ENCODE peak calls at places on chromosomes 12 and 14, in ten cellular contexts. One of them, this sample, is unnamed.

GRCh38 chr12:1768585-1768984 is 51.8 kb upstream of the LRTM2 start:
- DNase-seq in left lung: no peak
- DNase-seq in foreskin fibroblast: peak; percentile 79
- DNase-seq in right atrium auricular region: no peak
- DNase-seq in transverse colon: no peak
- DNase-seq in tibial nerve: no peak
- DNase-seq in choroid plexus epithelial cell: no peak
- DNase-seq in cardiac muscle cell: no peak
- DNase-seq in Peyer's patch: no peak
- DNase-seq in fibroblast of the aortic adventitia: no peak
- DNase-seq in this sample: no peak

GRCh38 chr14:52918486-52918885 is 32.4 kb downstream of the FERMT2 start:
- DNase-seq in left lung: no peak
- DNase-seq in foreskin fibroblast: peak; percentile 80
- DNase-seq in right atrium auricular region: no peak
- DNase-seq in transverse colon: no peak
- DNase-seq in tibial nerve: no peak
- DNase-seq in choroid plexus epithelial cell: peak; percentile 80
- DNase-seq in cardiac muscle cell: no peak
- DNase-seq in Peyer's patch: no peak
- DNase-seq in fibroblast of the aortic adventitia: peak; percentile 50
- DNase-seq in this sample: no peak

GRCh38 chr12:129614221-129614885 is 289.5 kb downstream of the TMEM132D start:
- DNase-seq in left lung: no peak
- DNase-seq in foreskin fibroblast: no peak
- DNase-seq in right atrium auricular region: no peak
- DNase-seq in transverse colon: no peak
- DNase-seq in tibial nerve: no peak
- DNase-seq in choroid plexus epithelial cell: peak; percentile 78
- DNase-seq in cardiac muscle cell: no peak
- DNase-seq in Peyer's patch: no peak
- DNase-seq in fibroblast of the aortic adventitia: no peak
- DNase-seq in this sample: no peak

GRCh38 chr12:70032076-70032475 is 207.0 kb downstream of the MYRFL start:
- DNase-seq in left lung: no peak
- DNase-seq in foreskin fibroblast: peak; percentile 56
- DNase-seq in right atrium auricular region: no peak
- DNase-seq in transverse colon: no peak
- DNase-seq in tibial nerve: no peak
- DNase-seq in choroid plexus epithelial cell: no peak
- DNase-seq in cardiac muscle cell: no peak
- DNase-seq in Peyer's patch: no peak
- DNase-seq in fibroblast of the aortic adventitia: no peak
- DNase-seq in this sample: no peak

GRCh38 chr12:21577516-21577915 is 27.1 kb downstream of the GYS2 start:
- DNase-seq in left lung: no peak
- DNase-seq in foreskin fibroblast: no peak
- DNase-seq in right atrium auricular region: no peak
- DNase-seq in transverse colon: no peak
- DNase-seq in tibial nerve: no peak
- DNase-seq in choroid plexus epithelial cell: no peak
- DNase-seq in cardiac muscle cell: no peak
- DNase-seq in Peyer's patch: no peak
- DNase-seq in fibroblast of the aortic adventitia: no peak
- DNase-seq in this sample: no peak

GRCh38 chr14:99720941-99721791 is 37.1 kb downstream of the CYP46A1 start:
- DNase-seq in left lung: no peak
- DNase-seq in foreskin fibroblast: no peak
- DNase-seq in right atrium auricular region: peak; percentile 11
- DNase-seq in transverse colon: no peak
- DNase-seq in tibial nerve: no peak
- DNase-seq in choroid plexus epithelial cell: no peak
- DNase-seq in cardiac muscle cell: no peak
- DNase-seq in Peyer's patch: peak; percentile 2
- DNase-seq in fibroblast of the aortic adventitia: no peak
- DNase-seq in this sample: peak; percentile 6

GRCh38 chr12:115468087-115468510 is 784.1 kb upstream of the TBX3 start:
- DNase-seq in left lung: no peak
- DNase-seq in foreskin fibroblast: no peak
- DNase-seq in right atrium auricular region: no peak
- DNase-seq in transverse colon: peak; percentile 67
- DNase-seq in tibial nerve: no peak
- DNase-seq in choroid plexus epithelial cell: peak; percentile 59
- DNase-seq in cardiac muscle cell: no peak
- DNase-seq in Peyer's patch: no peak
- DNase-seq in fibroblast of the aortic adventitia: peak; percentile 30
- DNase-seq in this sample: no peak

GRCh38 chr14:59213368-59214315 is 25.2 kb downstream of the DAAM1 start:
- DNase-seq in left lung: no peak
- DNase-seq in foreskin fibroblast: peak; percentile 53
- DNase-seq in right atrium auricular region: no peak
- DNase-seq in transverse colon: no peak
- DNase-seq in tibial nerve: no peak
- DNase-seq in choroid plexus epithelial cell: peak; percentile 63
- DNase-seq in cardiac muscle cell: no peak
- DNase-seq in Peyer's patch: no peak
- DNase-seq in fibroblast of the aortic adventitia: no peak
- DNase-seq in this sample: no peak

GRCh38 chr12:32230607-32230982 is 123.9 kb downstream of the BICD1 start:
- DNase-seq in left lung: no peak
- DNase-seq in foreskin fibroblast: no peak
- DNase-seq in right atrium auricular region: no peak
- DNase-seq in transverse colon: no peak
- DNase-seq in tibial nerve: no peak
- DNase-seq in choroid plexus epithelial cell: no peak
- DNase-seq in cardiac muscle cell: no peak
- DNase-seq in Peyer's patch: no peak
- DNase-seq in fibroblast of the aortic adventitia: no peak
- DNase-seq in this sample: no peak

GRCh38 chr12:49794021-49794420 is 34.2 kb downstream of the NCKAP5L start:
- DNase-seq in left lung: no peak
- DNase-seq in foreskin fibroblast: no peak
- DNase-seq in right atrium auricular region: no peak
- DNase-seq in transverse colon: no peak
- DNase-seq in tibial nerve: no peak
- DNase-seq in choroid plexus epithelial cell: no peak
- DNase-seq in cardiac muscle cell: no peak
- DNase-seq in Peyer's patch: no peak
- DNase-seq in fibroblast of the aortic adventitia: no peak
- DNase-seq in this sample: no peak

GRCh38 chr14:53010193-53010592 is 59.3 kb upstream of the FERMT2 start:
- DNase-seq in left lung: no peak
- DNase-seq in foreskin fibroblast: no peak
- DNase-seq in right atrium auricular region: no peak
- DNase-seq in transverse colon: no peak
- DNase-seq in tibial nerve: no peak
- DNase-seq in choroid plexus epithelial cell: no peak
- DNase-seq in cardiac muscle cell: no peak
- DNase-seq in Peyer's patch: no peak
- DNase-seq in fibroblast of the aortic adventitia: no peak
- DNase-seq in this sample: no peak

GRCh38 chr12:97977870-97978269 is 515.3 kb downstream of the RMST start:
- DNase-seq in left lung: no peak
- DNase-seq in foreskin fibroblast: no peak
- DNase-seq in right atrium auricular region: no peak
- DNase-seq in transverse colon: no peak
- DNase-seq in tibial nerve: no peak
- DNase-seq in choroid plexus epithelial cell: no peak
- DNase-seq in cardiac muscle cell: no peak
- DNase-seq in Peyer's patch: no peak
- DNase-seq in fibroblast of the aortic adventitia: no peak
- DNase-seq in this sample: no peak

GRCh38 chr12:90124914-90125313 is 416.3 kb upstream of the ATP2B1 start:
- DNase-seq in left lung: no peak
- DNase-seq in foreskin fibroblast: no peak
- DNase-seq in right atrium auricular region: no peak
- DNase-seq in transverse colon: no peak
- DNase-seq in tibial nerve: no peak
- DNase-seq in choroid plexus epithelial cell: no peak
- DNase-seq in cardiac muscle cell: no peak
- DNase-seq in Peyer's patch: no peak
- DNase-seq in fibroblast of the aortic adventitia: no peak
- DNase-seq in this sample: no peak

GRCh38 chr12:86234309-86234708 is 21.9 kb downstream of the MGAT4C start:
- DNase-seq in left lung: no peak
- DNase-seq in foreskin fibroblast: no peak
- DNase-seq in right atrium auricular region: no peak
- DNase-seq in transverse colon: no peak
- DNase-seq in tibial nerve: no peak
- DNase-seq in choroid plexus epithelial cell: no peak
- DNase-seq in cardiac muscle cell: no peak
- DNase-seq in Peyer's patch: no peak
- DNase-seq in fibroblast of the aortic adventitia: no peak
- DNase-seq in this sample: no peak

GRCh38 chr12:94834036-94834625 is 169.4 kb downstream of the NDUFA12 start:
- DNase-seq in left lung: no peak
- DNase-seq in foreskin fibroblast: no peak
- DNase-seq in right atrium auricular region: no peak
- DNase-seq in transverse colon: no peak
- DNase-seq in tibial nerve: no peak
- DNase-seq in choroid plexus epithelial cell: no peak
- DNase-seq in cardiac muscle cell: no peak
- DNase-seq in Peyer's patch: no peak
- DNase-seq in fibroblast of the aortic adventitia: no peak
- DNase-seq in this sample: no peak

GRCh38 chr12:15404485-15404884 is 82.2 kb downstream of the PTPRO start:
- DNase-seq in left lung: no peak
- DNase-seq in foreskin fibroblast: peak; percentile 70
- DNase-seq in right atrium auricular region: no peak
- DNase-seq in transverse colon: no peak
- DNase-seq in tibial nerve: no peak
- DNase-seq in choroid plexus epithelial cell: peak; percentile 53
- DNase-seq in cardiac muscle cell: no peak
- DNase-seq in Peyer's patch: no peak
- DNase-seq in fibroblast of the aortic adventitia: peak; percentile 16
- DNase-seq in this sample: no peak

DNA sequence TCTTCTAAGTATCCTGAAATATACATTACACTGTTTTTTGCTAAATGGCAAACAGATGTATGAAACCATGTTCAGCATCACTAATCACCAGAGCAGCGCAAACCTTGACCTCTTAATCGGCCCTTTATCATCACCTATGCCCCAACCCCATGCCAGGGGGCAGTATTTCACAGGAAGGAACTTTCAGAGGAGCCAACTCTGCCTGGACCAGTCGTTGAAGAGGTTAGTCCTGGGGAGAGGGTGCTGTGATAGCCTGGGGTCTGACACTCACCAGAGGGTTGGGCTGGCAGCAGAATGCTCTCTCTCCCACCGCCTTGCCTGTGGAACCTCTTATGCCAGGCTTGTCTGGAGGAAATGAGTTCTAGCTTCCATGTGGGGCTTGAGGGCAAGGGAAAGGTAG is 411.7 kb downstream of the TMEM117 start:
- DNase-seq in left lung: no peak
- DNase-seq in foreskin fibroblast: no peak
- DNase-seq in right atrium auricular region: no peak
- DNase-seq in transverse colon: no peak
- DNase-seq in tibial nerve: no peak
- DNase-seq in choroid plexus epithelial cell: no peak
- DNase-seq in cardiac muscle cell: no peak
- DNase-seq in Peyer's patch: no peak
- DNase-seq in fibroblast of the aortic adventitia: no peak
- DNase-seq in this sample: no peak
- TF ChIP-seq CTCF in left lung: no peak
- TF ChIP-seq CTCF in foreskin fibroblast: no peak
- TF ChIP-seq CTCF in right atrium auricular region: no peak
- TF ChIP-seq CTCF in transverse colon: no peak
- TF ChIP-seq CTCF in tibial nerve: no peak
- TF ChIP-seq CTCF in choroid plexus epithelial cell: no peak
- TF ChIP-seq CTCF in cardiac muscle cell: no peak
- TF ChIP-seq CTCF in Peyer's patch: no peak
- TF ChIP-seq CTCF in fibroblast of the aortic adventitia: no peak
- TF ChIP-seq CTCF in this sample: no peak

GRCh38 chr12:93603762-93604161 is 31.3 kb downstream of the SOCS2 start:
- DNase-seq in left lung: no peak
- DNase-seq in foreskin fibroblast: no peak
- DNase-seq in right atrium auricular region: no peak
- DNase-seq in transverse colon: no peak
- DNase-seq in tibial nerve: no peak
- DNase-seq in choroid plexus epithelial cell: no peak
- DNase-seq in cardiac muscle cell: no peak
- DNase-seq in Peyer's patch: no peak
- DNase-seq in fibroblast of the aortic adventitia: no peak
- DNase-seq in this sample: no peak
- TF ChIP-seq CTCF in left lung: no peak
- TF ChIP-seq CTCF in foreskin fibroblast: no peak
- TF ChIP-seq CTCF in right atrium auricular region: no peak
- TF ChIP-seq CTCF in transverse colon: no peak
- TF ChIP-seq CTCF in tibial nerve: no peak
- TF ChIP-seq CTCF in choroid plexus epithelial cell: no peak
- TF ChIP-seq CTCF in cardiac muscle cell: no peak
- TF ChIP-seq CTCF in Peyer's patch: no peak
- TF ChIP-seq CTCF in fibroblast of the aortic adventitia: no peak
- TF ChIP-seq CTCF in this sample: no peak

DNA sequence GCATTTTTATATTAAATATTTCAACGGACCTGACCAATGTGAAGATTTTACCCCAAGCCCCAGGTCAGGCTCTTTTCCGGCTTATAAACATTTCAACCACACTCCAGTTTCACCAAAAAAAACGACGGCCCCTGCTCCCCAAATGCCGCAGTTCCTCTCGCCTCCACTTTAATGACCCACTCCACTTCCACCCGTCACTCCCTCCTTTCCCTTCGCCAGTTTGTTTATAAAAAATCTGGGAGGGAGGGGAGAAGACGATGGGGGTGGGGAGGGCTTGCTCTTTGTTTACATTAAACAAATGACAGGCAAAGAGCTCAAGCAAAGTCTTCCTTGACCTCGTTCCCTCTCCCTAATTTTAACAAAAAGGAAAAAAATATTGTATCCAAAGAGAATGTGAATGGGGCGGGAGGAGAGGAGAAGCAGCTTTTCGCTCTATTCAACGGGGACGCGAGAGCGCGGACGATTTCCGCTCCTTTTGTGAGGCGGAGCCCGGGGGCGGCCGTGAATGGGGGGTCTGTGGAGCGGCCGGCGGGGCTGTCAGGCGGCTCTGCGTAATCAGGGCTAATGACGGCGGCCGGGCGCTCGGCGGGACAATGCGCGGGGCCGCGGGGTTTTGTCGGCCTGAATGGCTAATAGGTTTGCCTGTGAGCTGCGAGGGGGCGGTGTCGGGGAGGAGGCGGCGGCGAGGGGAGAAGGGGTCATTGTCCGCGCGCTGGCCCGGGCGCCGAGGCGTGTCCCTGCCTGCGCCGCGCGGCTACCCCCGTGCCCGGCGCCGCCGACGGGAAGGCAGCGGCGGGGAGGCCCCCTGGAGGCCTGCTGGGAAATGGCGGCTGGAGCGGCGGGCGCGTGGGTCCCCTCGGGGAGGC is 5.7 kb downstream of the SIX6 start:
- DNase-seq in left lung: no peak
- DNase-seq in foreskin fibroblast: peak; percentile 47
- DNase-seq in right atrium auricular region: no peak
- DNase-seq in transverse colon: no peak
- DNase-seq in tibial nerve: no peak
- DNase-seq in choroid plexus epithelial cell: no peak
- DNase-seq in cardiac muscle cell: peak; percentile 57
- DNase-seq in Peyer's patch: no peak
- DNase-seq in fibroblast of the aortic adventitia: no peak
- DNase-seq in this sample: no peak
- TF ChIP-seq CTCF in left lung: peak; percentile 23
- TF ChIP-seq CTCF in foreskin fibroblast: no peak
- TF ChIP-seq CTCF in right atrium auricular region: peak; percentile 36
- TF ChIP-seq CTCF in transverse colon: no peak
- TF ChIP-seq CTCF in tibial nerve: peak; percentile 48
- TF ChIP-seq CTCF in choroid plexus epithelial cell: no peak
- TF ChIP-seq CTCF in cardiac muscle cell: peak; percentile 24
- TF ChIP-seq CTCF in Peyer's patch: no peak
- TF ChIP-seq CTCF in fibroblast of the aortic adventitia: peak; percentile 15
- TF ChIP-seq CTCF in this sample: peak; percentile 19

GRCh38 chr14:50364792-50365191 is 31.9 kb downstream of the CDKL1 start:
- DNase-seq in left lung: no peak
- DNase-seq in foreskin fibroblast: no peak
- DNase-seq in right atrium auricular region: no peak
- DNase-seq in transverse colon: peak; percentile 41
- DNase-seq in tibial nerve: no peak
- DNase-seq in choroid plexus epithelial cell: no peak
- DNase-seq in cardiac muscle cell: no peak
- DNase-seq in Peyer's patch: no peak
- DNase-seq in fibroblast of the aortic adventitia: no peak
- DNase-seq in this sample: no peak
- TF ChIP-seq CTCF in left lung: no peak
- TF ChIP-seq CTCF in foreskin fibroblast: no peak
- TF ChIP-seq CTCF in right atrium auricular region: no peak
- TF ChIP-seq CTCF in transverse colon: peak; percentile 58
- TF ChIP-seq CTCF in tibial nerve: no peak
- TF ChIP-seq CTCF in choroid plexus epithelial cell: no peak
- TF ChIP-seq CTCF in cardiac muscle cell: no peak
- TF ChIP-seq CTCF in Peyer's patch: no peak
- TF ChIP-seq CTCF in fibroblast of the aortic adventitia: no peak
- TF ChIP-seq CTCF in this sample: no peak